ENCODE peak calls at places on chromosome 12, in five cellular contexts. Q is gastroesophageal sphincter; E is SK-N-SH treated with all-trans-retinoic acid at 6 μM for 48 hours; Y is activated naive CD8-positive, alpha-beta T cell treated with anti-CD3 and anti-CD28 coated beads, Interleukin-2, amount 50 U/mL, for 24 hours; X is Right ventricle myocardium inferior. I is an unnamed sample.

GRCh38 chr12:113154351-113154973 is 4.9 kb downstream of the CFAP73 start:
- ATAC-seq in Y (no peak), E (peak), Q (no peak), X (no peak), I (peak)

GRCh38 chr12:81077686-81078441 is at the start of gene ACSS3:
- ATAC-seq in E (no peak), X (peak), Q (peak), Y (no peak), I (no peak)

GRCh38 chr12:591167-591570 is 72.1 kb downstream of the NINJ2 start:
- ATAC-seq in Q (no peak), X (peak), Y (peak), E (peak), I (peak)

GRCh38 chr12:27801630-27802029 is 21.6 kb upstream of the MANSC4 start:
- ATAC-seq in Y (peak), X (no peak), E (no peak), Q (no peak), I (no peak)

GRCh38 chr12:24754690-24755638 is 193.9 kb downstream of the BCAT1 start:
- ATAC-seq in X (no peak), E (peak), Y (peak), Q (no peak), I (no peak)

GRCh38 chr12:93857279-93857894 is 180.2 kb downstream of the CRADD start:
- ATAC-seq in Q (no peak), X (peak), E (peak), Y (no peak), I (no peak)

GRCh38 chr12:101407054-101407437 is 526 bp downstream of the ARL1 start:
- ATAC-seq in E (peak), Q (no peak), Y (peak), X (peak), I (peak)

GRCh38 chr12:132448453-132448800 is 41.5 kb upstream of the FBRSL1 start:
- ATAC-seq in X (no peak), Y (no peak), E (no peak), Q (peak), I (no peak)

GRCh38 chr12:214005-214736 is at the start of gene SLC6A12:
- ATAC-seq in X (no peak), E (no peak), Y (no peak), Q (peak), I (no peak)

GRCh38 chr12:7068994-7069346 is 8.5 kb downstream of the C1S start:
- ATAC-seq in Y (no peak), X (no peak), E (no peak), Q (no peak), I (no peak)

GRCh38 chr12:104154286-104154685 is 16.3 kb upstream of the NFYB start:
- ATAC-seq in Q (no peak), X (no peak), E (no peak), Y (no peak), I (no peak)

GRCh38 chr12:108302471-108303311 is 36.4 kb downstream of the CMKLR1 start:
- ATAC-seq in Y (no peak), X (peak), Q (peak), E (no peak), I (no peak)

GRCh38 chr12:79555006-79555925 is 135.5 kb downstream of the PAWR start:
- ATAC-seq in E (peak), Y (no peak), Q (no peak), X (peak), I (no peak)